ENCODE peak calls at places on chromosomes 5 and 9, in six cellular contexts. E, L, Q, C, D and S are unnamed samples.

GRCh38 chr9:91659529-91660294 is 236.1 kb upstream of the NFIL3 start:
- DNase-seq in D (no peak), Q (peak; percentile 10), E (no peak), L (peak; percentile 43), C (no peak), S (no peak)

GRCh38 chr9:70218767-70219166 is 40.0 kb upstream of the SMC5 start:
- DNase-seq in E (no peak), L (peak; percentile 28), C (no peak), Q (no peak), D (no peak), S (no peak)

GRCh38 chr9:27888661-27889295 is 315.5 kb upstream of the C9orf72 start:
- DNase-seq in E (no peak), D (no peak), L (no peak), C (no peak), Q (peak; percentile 61), S (peak; percentile 4)

GRCh38 chr9:88092699-88093359 is 45.4 kb downstream of the SPATA31C2 start:
- DNase-seq in L (peak; percentile 68), Q (no peak), E (peak; percentile 47), C (no peak), D (no peak), S (no peak)

GRCh38 chr9:85508616-85509015 is 233.1 kb downstream of the AGTPBP1 start:
- DNase-seq in E (no peak), Q (no peak), L (no peak), C (no peak), D (no peak), S (no peak)

GRCh38 chr5:66475731-66476130 is 120.5 kb upstream of the MAST4 start:
- DNase-seq in C (no peak), E (no peak), D (no peak), Q (no peak), L (no peak), S (no peak)

GRCh38 chr9:74407166-74407565 is 90.0 kb upstream of the RORB start:
- DNase-seq in Q (no peak), E (no peak), D (no peak), L (no peak), C (no peak), S (no peak)

GRCh38 chr5:177545487-177546261 is 8.7 kb downstream of the FAM193B start:
- DNase-seq in Q (no peak), C (no peak), E (peak; percentile 79), L (peak; percentile 89), D (no peak), S (no peak)

GRCh38 chr9:22210262-22210661 is 201.2 kb upstream of the CDKN2B start:
- DNase-seq in Q (peak; percentile 15), C (no peak), D (no peak), E (no peak), L (peak; percentile 38), S (no peak)